ENCODE peak calls at places on chromosomes 7 and 10, in nine cellular contexts. M is A549, P is upper lobe of left lung, V is tibial nerve, B is IMR-90, Y is adrenal gland, K is vagina, L is stomach, H is gastrocnemius medialis. D is an unnamed sample. For H3K9me3, the result is how much of the 10 kb centered on the place peaks cover.

GRCh38 chr7:1981878-1982230 is 250.9 kb downstream of the MAD1L1 start:
- DNase-seq in M (no peak), P (no peak), V (no peak), B (no peak), Y (no peak), K (no peak), L (no peak), H (no peak), D (no peak)

GRCh38 chr10:114266521-114266920 is 27.5 kb downstream of the VWA2 start:
- DNase-seq in M (no peak), P (peak), V (no peak), B (peak), Y (peak), K (no peak), L (peak), H (peak), D (no peak)

GRCh38 chr10:125692932-125693847 is 10.2 kb upstream of the TEX36 start:
- DNase-seq in M (no peak), P (no peak), V (no peak), B (peak), Y (no peak), K (no peak), L (no peak), H (no peak), D (no peak)

GRCh38 chr7:47508389-47509380 is 73.2 kb downstream of the TNS3 start:
- DNase-seq in M (no peak), P (no peak), V (no peak), B (peak), Y (no peak), K (no peak), L (no peak), H (no peak), D (no peak)

GRCh38 chr10:33927347-33927746 is 592.9 kb upstream of the NRP1 start:
- DNase-seq in M (no peak), P (no peak), V (no peak), B (no peak), Y (peak), K (no peak), L (no peak), H (no peak), D (no peak)

GRCh38 chr7:66790219-66790618 is 49.7 kb downstream of the RABGEF1 start:
- DNase-seq in M (no peak), P (no peak), V (no peak), B (no peak), Y (no peak), K (no peak), L (no peak), H (no peak), D (no peak)

GRCh38 chr7:3592438-3593134 is 291.5 kb downstream of the SDK1 start:
- DNase-seq in M (no peak), P (no peak), V (no peak), B (peak), Y (no peak), K (no peak), L (no peak), H (no peak), D (no peak)

GRCh38 chr10:53737132-53737531 is 964.5 kb upstream of the MBL2 start:
- DNase-seq in M (no peak), P (no peak), V (no peak), B (no peak), Y (no peak), K (no peak), L (no peak), H (no peak), D (no peak)

GRCh38 chr10:115949282-115949844 is 323.6 kb downstream of the GFRA1 start:
- DNase-seq in M (no peak), P (no peak), V (no peak), B (no peak), Y (no peak), K (no peak), L (no peak), H (no peak), D (no peak)

GRCh38 chr7:27073066-27073465 is 22.7 kb downstream of the HOXA1 start:
- DNase-seq in M (no peak), P (no peak), V (no peak), B (no peak), Y (no peak), K (no peak), L (no peak), H (no peak), D (no peak)

GRCh38 chr7:27066148-27066547 is 29.7 kb downstream of the HOXA1 start:
- DNase-seq in M (no peak), P (no peak), V (no peak), B (peak), Y (no peak), K (no peak), L (no peak), H (no peak), D (no peak)

GRCh38 chr7:27068316-27068715 is 27.5 kb downstream of the HOXA1 start:
- DNase-seq in M (no peak), P (no peak), V (no peak), B (no peak), Y (no peak), K (no peak), L (no peak), H (no peak), D (no peak)

DNA sequence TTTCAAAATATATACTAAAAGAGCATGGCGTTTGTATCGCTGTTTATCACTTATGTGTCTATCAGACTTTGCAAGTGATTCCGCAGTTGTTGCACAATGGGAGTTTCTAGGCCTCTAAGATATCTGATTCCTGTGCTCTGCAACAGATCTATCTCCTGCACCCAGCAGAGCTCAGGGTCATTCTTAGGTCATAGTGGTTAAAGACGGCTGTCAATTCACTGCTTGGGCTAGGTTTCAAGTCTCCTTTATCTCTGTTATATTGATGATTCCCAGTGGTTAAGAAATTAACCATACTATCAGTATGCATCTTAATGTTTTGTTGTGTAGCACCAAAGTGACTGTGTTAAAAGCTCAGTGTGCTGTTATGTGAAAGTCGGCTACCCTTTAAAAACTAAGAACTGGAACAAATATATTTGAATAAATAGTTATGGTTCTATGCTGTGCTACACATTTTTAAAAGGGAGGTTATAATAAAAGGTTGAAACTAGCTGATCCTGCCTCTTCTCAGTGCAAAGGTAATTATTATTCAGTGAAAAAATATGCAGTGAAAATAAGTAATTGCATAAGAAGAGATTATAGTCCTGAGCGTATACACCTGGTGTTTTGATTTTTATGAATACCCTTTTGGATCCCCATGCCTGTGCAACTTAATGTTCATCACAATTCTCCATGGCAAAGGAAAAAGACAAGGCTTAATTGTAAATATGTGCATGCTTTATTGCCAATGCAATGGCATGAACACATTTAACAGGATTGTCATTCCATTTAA is 24.0 kb downstream of the HOXA1 start:
- DNase-seq in M (no peak), P (no peak), V (no peak), B (no peak), Y (no peak), K (no peak), L (no peak), H (no peak), D (no peak)
- H3K27ac ChIP-seq in M (no peak), P (no peak), V (no peak), B (no peak), Y (no peak), K (no peak), L (no peak), H (no peak), D (no peak)

DNA sequence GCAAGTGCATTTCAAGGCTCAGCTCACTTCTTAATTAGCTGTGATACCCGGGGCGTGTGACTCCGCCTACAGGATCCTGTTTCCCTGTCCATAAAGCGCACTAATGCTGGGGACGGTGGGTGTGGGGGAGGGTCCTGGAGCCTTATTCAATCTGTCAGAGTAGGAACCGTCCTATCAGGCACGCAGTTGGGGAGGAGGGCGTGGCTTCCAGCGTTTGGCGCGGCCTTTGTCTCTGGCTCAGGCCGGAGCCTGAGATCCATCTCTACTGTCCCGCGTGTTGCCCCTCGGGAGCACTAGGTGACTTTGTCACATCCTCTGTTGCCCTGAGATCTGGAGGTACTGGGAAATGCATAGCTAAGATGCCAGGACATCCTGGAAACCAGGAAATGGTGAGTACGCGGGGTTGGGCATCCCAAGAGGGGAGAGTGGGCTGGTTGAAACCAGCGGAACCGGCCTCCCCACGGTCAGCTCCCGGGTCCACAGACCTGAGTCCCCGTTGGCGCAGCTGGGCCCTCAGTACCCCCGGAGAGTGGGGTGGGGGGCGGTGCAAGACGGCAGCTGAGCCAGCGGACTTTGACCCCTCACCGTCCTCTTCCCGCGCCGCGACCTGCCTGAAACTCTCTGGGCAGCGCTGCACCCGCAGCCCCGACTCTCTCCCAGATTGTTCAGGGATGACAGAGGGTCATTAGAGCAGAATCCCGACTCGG is 104.4 kb upstream of the ZNF92 start:
- DNase-seq in M (peak), P (peak), V (no peak), B (peak), Y (peak), K (no peak), L (no peak), H (no peak), D (no peak)
- TF ChIP-seq POLR2A in M (peak), P (no peak), V (no peak), B (no peak), Y (no peak), K (no peak), L (no peak), H (no peak), D (no peak)

GRCh38 chr7:157896774-157897555 is 560.2 kb downstream of the DNAJB6 start:
- DNase-seq in M (no peak), P (no peak), V (no peak), B (no peak), Y (no peak), K (no peak), L (no peak), H (no peak), D (no peak)

GRCh38 chr7:157900011-157900410 is 563.2 kb downstream of the DNAJB6 start:
- DNase-seq in M (no peak), P (no peak), V (no peak), B (no peak), Y (no peak), K (no peak), L (no peak), H (no peak), D (no peak)

GRCh38 chr7:157895520-157896375 is 558.9 kb downstream of the DNAJB6 start:
- DNase-seq in M (no peak), P (no peak), V (no peak), B (no peak), Y (no peak), K (no peak), L (no peak), H (no peak), D (no peak)

GRCh38 chr7:157898802-157899201 is 562.0 kb downstream of the DNAJB6 start:
- DNase-seq in M (no peak), P (no peak), V (no peak), B (no peak), Y (no peak), K (no peak), L (no peak), H (no peak), D (no peak)

DNA sequence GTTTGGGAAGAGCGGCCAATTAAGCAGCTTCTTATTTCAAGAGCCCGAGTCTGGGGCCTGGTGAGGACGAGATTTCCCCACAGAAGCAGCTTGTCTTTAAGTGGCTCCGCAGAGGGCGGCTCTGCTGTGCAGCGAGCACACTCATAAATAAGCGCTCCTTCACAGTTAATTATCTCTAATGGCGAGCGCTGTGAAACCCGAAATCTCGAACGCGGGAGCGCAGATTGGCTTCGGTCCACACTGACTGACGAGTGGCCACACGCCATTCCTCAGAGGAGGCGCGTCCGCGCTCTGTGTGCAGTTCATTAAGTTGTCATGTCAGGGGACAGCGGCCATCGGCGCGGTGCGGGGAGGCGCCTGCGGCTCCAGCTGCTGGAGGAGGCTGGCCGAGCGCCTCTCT is 560.9 kb downstream of the DNAJB6 start:
- DNase-seq in M (no peak), P (no peak), V (no peak), B (no peak), Y (no peak), K (no peak), L (no peak), H (no peak), D (no peak)
- H3K9me3 ChIP-seq in M (under half), P (under half), V (under half), B (half or more), Y (under half), K (under half), L (under half), H (under half), D (under half)

DNA sequence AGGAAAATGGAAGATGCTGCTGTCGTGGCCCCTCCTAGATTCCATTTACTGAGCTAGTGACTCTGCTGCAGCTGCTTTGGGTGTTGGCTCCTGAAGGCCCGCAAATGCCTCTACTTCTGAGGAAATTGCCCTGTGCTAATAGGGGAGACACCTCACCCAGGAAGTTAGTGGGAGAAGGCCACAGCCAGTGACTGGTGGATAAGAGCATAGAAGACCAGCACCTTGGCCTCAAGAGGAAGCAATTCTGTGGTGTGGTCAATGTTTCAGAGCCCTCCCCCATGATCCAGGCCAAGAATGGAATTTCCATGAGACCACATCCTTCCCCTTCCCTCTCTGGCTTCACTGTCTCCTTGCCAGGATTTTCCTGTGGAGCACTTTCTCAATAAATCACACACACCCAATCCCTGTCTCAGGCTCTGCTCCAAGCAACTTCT is 25.0 kb upstream of the FZD1 start:
- DNase-seq in M (no peak), P (no peak), V (peak), B (peak), Y (peak), K (no peak), L (no peak), H (no peak), D (no peak)
- H3K27ac ChIP-seq in M (no peak), P (no peak), V (no peak), B (no peak), Y (no peak), K (no peak), L (no peak), H (no peak), D (no peak)

GRCh38 chr7:82444220-82445049 is 858 bp upstream of the CACNA2D1 start:
- DNase-seq in M (peak), P (peak), V (no peak), B (no peak), Y (no peak), K (no peak), L (peak), H (no peak), D (peak)
- TF ChIP-seq POLR2A in M (no peak), P (no peak), V (no peak), B (no peak), Y (peak), K (no peak), L (no peak), H (peak), D (no peak)

D was measured in uterus.